ENCODE peak calls at places on chromosomes 1 and 21, in seven cellular contexts. P is CD8-positive, alpha-beta T cell; L is upper lobe of right lung; C is suprapubic skin; K is adrenal gland; Z is WTC11; O is AG04449. R is an unnamed sample.

GRCh38 chr1:90854559-90854958 is 137.5 kb upstream of the BARHL2 start:
- DNase-seq in P (no peak), C (no peak), Z (no peak), K (no peak), L (no peak), O (no peak), R (no peak)

GRCh38 chr1:1784933-1785332 is 6.7 kb upstream of the NADK start:
- DNase-seq in L (no peak), Z (no peak), P (no peak), K (no peak), C (no peak), O (no peak), R (no peak)

GRCh38 chr1:90925928-90926869 is 95.6 kb downstream of the ZNF644 start:
- DNase-seq in O (peak), L (no peak), C (no peak), P (no peak), Z (no peak), K (no peak), R (no peak)

GRCh38 chr1:13700521-13701273 is 709 bp downstream of the PRDM2 start:
- DNase-seq in P (peak), K (peak), C (no peak), O (no peak), Z (peak), L (peak), R (peak)

GRCh38 chr1:201074018-201074417 is 38.2 kb downstream of the CACNA1S start:
- DNase-seq in O (no peak), L (no peak), C (no peak), K (no peak), P (no peak), Z (no peak), R (no peak)

GRCh38 chr1:17024721-17025120 is 13.0 kb upstream of the ATP13A2 start:
- DNase-seq in O (no peak), L (no peak), P (no peak), Z (no peak), C (no peak), K (no peak), R (no peak)

GRCh38 chr1:43492816-43493215 is 37.9 kb upstream of the PTPRF start:
- DNase-seq in Z (no peak), L (no peak), O (no peak), P (no peak), C (no peak), K (no peak), R (no peak)

GRCh38 chr21:36155603-36156338 is 853 bp upstream of the DOP1B start:
- DNase-seq in P (peak), Z (peak), L (peak), O (no peak), K (no peak), C (no peak), R (no peak)

GRCh38 chr1:35808376-35809155 is 750 bp downstream of the AGO4 start:
- DNase-seq in C (peak), Z (peak), L (peak), O (no peak), P (no peak), K (peak), R (peak)

GRCh38 chr1:173195596-173196088 is 11.5 kb downstream of the TNFSF4 start:
- DNase-seq in O (no peak), K (no peak), L (peak), P (no peak), Z (no peak), C (no peak), R (peak)

GRCh38 chr1:186511761-186512637 is 51.1 kb upstream of the PDC start:
- DNase-seq in O (no peak), L (peak), P (no peak), C (no peak), K (no peak), Z (no peak), R (no peak)

GRCh38 chr1:145961425-145962156 is 2.8 kb downstream of the ANKRD34A start:
- DNase-seq in Z (peak), O (no peak), C (no peak), L (peak), K (peak), P (peak), R (peak)

GRCh38 chr1:232316864-232317263 is 313.1 kb downstream of the SIPA1L2 start:
- DNase-seq in C (no peak), P (no peak), K (no peak), O (no peak), L (no peak), Z (no peak), R (no peak)

GRCh38 chr1:184283999-184284398 is 102.8 kb upstream of the C1orf21 start:
- DNase-seq in L (no peak), P (no peak), O (no peak), K (no peak), C (no peak), Z (no peak), R (no peak)

DNA sequence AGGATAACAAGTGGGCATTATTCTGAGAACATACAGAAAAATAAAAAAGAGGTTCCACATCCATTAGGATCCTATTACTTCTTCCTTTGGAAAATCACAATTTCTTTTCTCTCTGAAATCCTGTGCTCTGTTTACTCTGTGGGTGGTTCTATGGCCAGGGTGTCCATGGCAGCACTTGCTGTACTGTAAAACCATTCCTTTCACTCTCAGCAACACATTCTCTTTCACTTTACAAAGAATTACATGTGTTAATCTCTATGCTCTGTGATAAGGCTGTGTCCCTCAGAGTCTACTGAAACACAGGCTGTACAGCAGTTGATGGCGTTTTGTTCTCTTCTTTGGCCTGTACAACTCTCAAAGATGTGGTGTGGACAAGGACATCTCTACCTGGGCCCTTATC is 524.1 kb downstream of the PTBP2 start:
- DNase-seq in K (no peak), L (no peak), P (no peak), C (no peak), Z (no peak), O (no peak), R (no peak)
- TF ChIP-seq CTCF in K (no peak), L (no peak), P (no peak), C (no peak), Z (no peak), O (no peak), R (no peak)

GRCh38 chr21:45977396-45977795 is 4.2 kb upstream of the COL6A1 start:
- DNase-seq in K (no peak), O (no peak), P (no peak), C (no peak), L (no peak), Z (peak), R (no peak)
- TF ChIP-seq CTCF in K (no peak), O (no peak), P (no peak), C (no peak), L (no peak), Z (no peak), R (no peak)

DNA sequence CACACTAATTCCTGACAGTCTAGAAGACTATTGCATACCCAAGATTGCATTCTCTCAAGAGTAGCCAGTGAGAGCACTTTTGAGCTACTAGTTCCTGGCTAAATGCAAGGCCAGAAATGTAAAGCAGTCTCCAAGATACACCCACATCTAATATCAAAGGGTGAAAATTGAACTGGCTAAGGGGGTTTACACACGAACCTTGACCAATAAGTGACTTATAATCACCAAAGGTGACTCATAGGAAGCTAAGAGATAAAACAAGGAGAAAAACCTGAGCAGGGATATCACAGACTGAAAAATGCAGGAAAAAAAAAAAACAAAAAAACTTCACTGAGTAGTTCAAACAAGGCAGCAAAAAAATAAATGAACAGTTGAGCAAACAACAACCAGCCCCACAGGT is 172.2 kb upstream of the RRP15 start:
- DNase-seq in L (no peak), Z (no peak), P (no peak), C (no peak), O (no peak), K (no peak), R (no peak)
- TF ChIP-seq CTCF in L (no peak), Z (no peak), P (no peak), C (no peak), O (no peak), K (no peak), R (no peak)

GRCh38 chr1:153958111-153958960 is at the start of gene CRTC2:
- DNase-seq in Z (peak), L (peak), K (peak), O (peak), P (peak), C (peak), R (peak)
- TF ChIP-seq CTCF in Z (no peak), L (no peak), K (no peak), O (peak), P (no peak), C (no peak), R (peak)